ENCODE peak calls at places on chromosomes 7 and 10, in four cellular contexts. V is fibroblast of lung, B is T1000, T is LoVo. I is an unnamed sample.

GRCh38 chr7:77923419-77923818 is 124.8 kb downstream of the PHTF2 start:
- DNase-seq in B (no peak), V (no peak), T (no peak), I (no peak)

GRCh38 chr7:138842111-138842510 is 44.1 kb upstream of the ATP6V0A4 start:
- DNase-seq in T (no peak), V (peak), B (no peak), I (peak)

GRCh38 chr10:99784025-99784730 is 1.7 kb downstream of the ABCC2 start:
- DNase-seq in T (peak), B (no peak), V (peak), I (no peak)

GRCh38 chr7:111756687-111757178 is 194.4 kb upstream of the IMMP2L start:
- DNase-seq in B (peak), T (no peak), V (peak), I (peak)

GRCh38 chr7:100967292-100967863 is 2.0 kb upstream of the MUC12 start:
- DNase-seq in V (no peak), B (no peak), T (no peak), I (peak)

GRCh38 chr7:120933475-120933874 is 17.1 kb upstream of the ING3 start:
- DNase-seq in V (no peak), B (no peak), T (no peak), I (no peak)

GRCh38 chr10:114208351-114208750 is 29.2 kb downstream of the TDRD1 start:
- DNase-seq in T (no peak), B (no peak), V (no peak), I (no peak)

GRCh38 chr10:69217119-69217754 is 2.9 kb upstream of the HKDC1 start:
- DNase-seq in B (no peak), T (peak), V (peak), I (peak)

GRCh38 chr10:15504101-15504840 is 133.2 kb upstream of the FAM171A1 start:
- DNase-seq in T (no peak), B (no peak), V (peak), I (no peak)

GRCh38 chr10:36381748-36382147 is 739.7 kb upstream of the FZD8 start:
- DNase-seq in V (no peak), B (no peak), T (no peak), I (no peak)

GRCh38 chr7:151024435-151025056 is at the start of gene ATG9B:
- DNase-seq in T (no peak), B (no peak), V (no peak), I (no peak)

GRCh38 chr10:112763916-112764520 is 186.0 kb upstream of the TCF7L2 start:
- DNase-seq in V (peak), T (no peak), B (peak), I (no peak)

GRCh38 chr10:71266147-71266917 is 52.7 kb upstream of the SLC29A3 start:
- DNase-seq in V (peak), T (peak), B (no peak), I (no peak)

GRCh38 chr7:91789086-91789485 is 91.4 kb downstream of the MTERF1 start:
- DNase-seq in T (no peak), V (peak), B (no peak), I (no peak)

GRCh38 chr7:73987298-73987697 is 40.7 kb upstream of the ELN start:
- DNase-seq in T (no peak), B (no peak), V (no peak), I (no peak)

GRCh38 chr10:93458821-93459257 is 23.3 kb downstream of the MYOF start:
- DNase-seq in B (peak), V (peak), T (peak), I (peak)

GRCh38 chr7:100156331-100157068 is 2.0 kb downstream of the TRAPPC14 start:
- DNase-seq in T (no peak), V (no peak), B (no peak), I (no peak)

GRCh38 chr10:92492748-92493240 is 81.1 kb downstream of the IDE start:
- DNase-seq in T (no peak), B (no peak), V (no peak), I (no peak)

GRCh38 chr7:93921607-93922446 is at the start of gene GNG11:
- DNase-seq in T (peak), B (peak), V (peak), I (peak)

GRCh38 chr10:84499846-84500245 is 171.5 kb downstream of the CCSER2 start:
- DNase-seq in B (no peak), T (no peak), V (no peak), I (no peak)

GRCh38 chr10:51524041-51524440 is 175.4 kb downstream of the CSTF2T start:
- DNase-seq in B (no peak), T (no peak), V (peak), I (no peak)

GRCh38 chr10:63236113-63236935 is 103.2 kb downstream of the NRBF2 start:
- DNase-seq in V (peak), B (peak), T (peak), I (peak)

GRCh38 chr10:62851449-62851848 is 35.3 kb upstream of the EGR2 start:
- DNase-seq in T (no peak), V (peak), B (no peak), I (no peak)

GRCh38 chr10:101903827-101904520 is 60.4 kb upstream of the KCNIP2 start:
- DNase-seq in V (peak), T (no peak), B (no peak), I (no peak)

GRCh38 chr7:35781200-35781701 is 19.6 kb upstream of the SEPTIN7 start:
- DNase-seq in T (no peak), V (peak), B (no peak), I (no peak)

GRCh38 chr7:140998715-140999114 is 16.0 kb downstream of the MRPS33 start:
- DNase-seq in B (no peak), V (no peak), T (no peak), I (no peak)

GRCh38 chr7:16028103-16028502 is 341.6 kb upstream of the MEOX2 start:
- DNase-seq in V (peak), B (no peak), T (no peak), I (peak)

GRCh38 chr10:71069909-71070666 is 142.3 kb upstream of the UNC5B start:
- DNase-seq in T (no peak), B (no peak), V (no peak), I (no peak)

GRCh38 chr7:6271091-6271658 is 1.2 kb downstream of the CYTH3 start:
- DNase-seq in B (no peak), T (peak), V (peak), I (peak)

GRCh38 chr7:30206942-30207341 is 72.2 kb downstream of the MTURN start:
- DNase-seq in B (no peak), T (no peak), V (no peak), I (peak)